ENCODE peak calls at places on chromosomes 1 and 21, in eight cellular contexts. T is testis; E is stimulated activated CD8-positive, alpha-beta memory T cell treated with anti-CD3 and anti-CD28 coated beads, Interleukin-7, amount 100 ng/mL, for 1 hour; J is effector memory CD8-positive, alpha-beta T cell; I is caudate nucleus; X is M059J; Y is HuH-7.5; D is H54. P is an unnamed sample.

GRCh38 chr1:228198977-228199590 is 8.8 kb upstream of the OBSCN start:
- DNase-seq in T (no peak), I (no peak), D (no peak), Y (no peak), J (no peak), E (no peak), X (no peak), P (no peak)

GRCh38 chr1:30088594-30089556 is 634.5 kb downstream of the MATN1 start:
- DNase-seq in T (peak), D (no peak), X (peak), Y (no peak), E (no peak), J (no peak), I (no peak), P (no peak)

GRCh38 chr1:200731654-200732332 is 6.9 kb upstream of the CAMSAP2 start:
- DNase-seq in I (no peak), E (no peak), J (no peak), D (no peak), T (peak), X (no peak), Y (no peak), P (no peak)

GRCh38 chr21:20353351-20353750 is 644.9 kb upstream of the NCAM2 start:
- DNase-seq in Y (no peak), D (no peak), I (no peak), E (no peak), J (no peak), T (no peak), X (no peak), P (no peak)

GRCh38 chr1:203219171-203219570 is 10.3 kb downstream of the CHIT1 start:
- DNase-seq in T (no peak), D (no peak), Y (no peak), J (no peak), X (no peak), E (no peak), I (no peak), P (no peak)

GRCh38 chr1:13749543-13750307 is 49.7 kb downstream of the PRDM2 start:
- DNase-seq in Y (no peak), T (peak), X (peak), D (peak), E (no peak), J (peak), I (no peak), P (no peak)

GRCh38 chr1:110687244-110687643 is 12.5 kb upstream of the KCNA3 start:
- DNase-seq in E (no peak), I (no peak), X (peak), T (no peak), Y (no peak), D (no peak), J (no peak), P (no peak)

GRCh38 chr21:33266050-33266783 is at the start of gene IL10RB:
- DNase-seq in E (peak), T (peak), Y (peak), I (peak), X (peak), J (peak), D (peak), P (peak)

GRCh38 chr1:193681422-193681821 is 495.0 kb upstream of the B3GALT2 start:
- DNase-seq in D (no peak), Y (no peak), E (no peak), J (no peak), X (no peak), I (no peak), T (no peak), P (no peak)

GRCh38 chr1:155379180-155379876 is 58.6 kb downstream of the RUSC1 start:
- DNase-seq in Y (no peak), E (no peak), X (peak), D (no peak), T (no peak), I (no peak), J (no peak), P (no peak)